ENCODE peak calls at places on chromosomes 1 and 21, in eight cellular contexts. M is lung, D is heart right ventricle, W is aorta, P is lower lobe of right lung, Q is ovary, O is IMR-90, C is cardiac muscle cell. H is an unnamed sample.

GRCh38 chr1:109975718-109976117 is 8.8 kb upstream of the AHCYL1 start:
- DNase-seq in M (no peak), D (no peak), W (no peak), P (no peak), Q (no peak), O (peak; percentile 85), C (peak; percentile 94), H (no peak)

GRCh38 chr1:69284508-69284907 is 283.2 kb upstream of the LRRC7 start:
- DNase-seq in M (no peak), D (no peak), W (no peak), P (no peak), Q (no peak), O (no peak), C (no peak), H (no peak)

GRCh38 chr1:64111787-64112186 is 91.6 kb upstream of the UBE2U start:
- DNase-seq in M (no peak), D (no peak), W (no peak), P (no peak), Q (no peak), O (no peak), C (no peak), H (no peak)

GRCh38 chr1:172638885-172639831 is 19.7 kb upstream of the FASLG start:
- DNase-seq in M (no peak), D (no peak), W (no peak), P (no peak), Q (no peak), O (peak; percentile 99), C (peak; percentile 70), H (peak; percentile 80)

GRCh38 chr1:109186704-109187071 is 27.0 kb upstream of the SARS1 start:
- DNase-seq in M (peak; percentile 62), D (peak; percentile 35), W (no peak), P (peak; percentile 56), Q (peak; percentile 79), O (peak; percentile 38), C (no peak), H (no peak)

GRCh38 chr1:43969746-43970466 is at the start of gene DPH2:
- DNase-seq in M (peak; percentile 99), D (peak; percentile 96), W (peak; percentile 99), P (peak; percentile 98), Q (peak; percentile 97), O (peak; percentile 97), C (peak; percentile 98), H (peak; percentile 91)

GRCh38 chr1:198465201-198466144 is 75.0 kb downstream of the ATP6V1G3 start:
- DNase-seq in M (no peak), D (no peak), W (no peak), P (no peak), Q (no peak), O (peak; percentile 70), C (peak; percentile 74), H (peak; percentile 41)

GRCh38 chr1:159598196-159598595 is 10.6 kb downstream of the APCS start:
- DNase-seq in M (no peak), D (no peak), W (no peak), P (no peak), Q (no peak), O (peak; percentile 85), C (peak; percentile 90), H (peak; percentile 53)

GRCh38 chr21:44625756-44626155 is 1.1 kb upstream of the KRTAP10-9 start:
- DNase-seq in M (no peak), D (no peak), W (no peak), P (no peak), Q (no peak), O (no peak), C (no peak), H (no peak)

GRCh38 chr1:15033264-15033663 is 120.3 kb upstream of the TMEM51 start:
- DNase-seq in M (no peak), D (no peak), W (no peak), P (no peak), Q (no peak), O (peak; percentile 87), C (peak; percentile 76), H (peak; percentile 73)

GRCh38 chr21:43825936-43826622 is 36.7 kb downstream of the RRP1 start:
- DNase-seq in M (no peak), D (no peak), W (peak; percentile 44), P (peak; percentile 57), Q (no peak), O (no peak), C (no peak), H (no peak)

GRCh38 chr1:103180660-103181059 is 72.3 kb upstream of the COL11A1 start:
- DNase-seq in M (no peak), D (no peak), W (no peak), P (no peak), Q (no peak), O (peak; percentile 72), C (peak; percentile 22), H (peak; percentile 33)

DNA sequence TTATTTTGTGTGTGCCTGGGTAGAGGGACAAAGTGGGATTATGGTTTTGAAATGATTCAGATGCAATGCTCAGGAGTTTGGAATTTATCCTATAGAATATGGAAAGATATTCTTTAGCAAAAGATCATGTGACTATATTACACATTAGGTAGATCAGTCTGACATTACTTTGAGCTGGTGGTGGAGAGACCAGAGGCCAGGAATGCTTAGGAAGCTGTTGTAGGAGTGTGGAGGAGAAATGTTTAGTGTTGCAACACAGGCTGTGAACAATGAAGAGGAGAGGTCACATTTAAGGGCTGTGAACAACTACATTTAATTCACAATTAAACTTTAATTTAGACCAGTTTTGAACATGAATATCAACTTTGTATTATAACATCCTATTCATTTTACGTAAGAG is 45.3 kb upstream of the PODN start:
- DNase-seq in M (no peak), D (no peak), W (no peak), P (no peak), Q (no peak), O (peak; percentile 41), C (peak; percentile 75), H (no peak)
- H3K4me3 ChIP-seq in M (no peak overlapping the region), D (no peak overlapping the region), W (no peak overlapping the region), P (no peak overlapping the region), Q (no peak overlapping the region), O (no peak overlapping the region), C (peak overlapping the region; percentile 75), H (peak overlapping the region; percentile 69)

DNA sequence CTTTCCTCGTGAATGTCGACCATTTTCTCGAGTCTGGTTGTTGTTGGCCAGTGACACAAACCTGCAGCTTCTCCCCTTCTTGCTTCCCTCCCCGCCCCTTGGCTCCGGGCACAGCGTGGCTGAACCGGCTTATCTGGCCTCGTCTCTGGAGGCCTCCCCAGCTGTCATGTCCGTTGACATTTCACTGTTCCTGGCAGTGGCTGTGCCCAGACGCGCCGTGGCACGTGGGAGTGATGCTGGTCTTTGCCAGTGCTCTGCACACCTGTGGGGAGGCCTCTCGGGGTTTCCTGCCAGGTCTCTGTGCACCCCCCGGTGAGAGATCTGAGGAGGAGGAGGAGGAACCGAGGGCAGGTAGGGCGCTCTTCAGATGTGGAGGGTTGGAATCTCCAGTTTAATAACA is 23.7 kb downstream of the SKI start:
- DNase-seq in M (no peak), D (peak; percentile 80), W (no peak), P (peak; percentile 52), Q (no peak), O (no peak), C (peak; percentile 38), H (no peak)
- H3K27ac ChIP-seq in M (no peak overlapping the region), D (no peak overlapping the region), W (no peak overlapping the region), P (no peak overlapping the region), Q (no peak overlapping the region), O (no peak overlapping the region), C (no peak overlapping the region), H (no peak overlapping the region)

DNA sequence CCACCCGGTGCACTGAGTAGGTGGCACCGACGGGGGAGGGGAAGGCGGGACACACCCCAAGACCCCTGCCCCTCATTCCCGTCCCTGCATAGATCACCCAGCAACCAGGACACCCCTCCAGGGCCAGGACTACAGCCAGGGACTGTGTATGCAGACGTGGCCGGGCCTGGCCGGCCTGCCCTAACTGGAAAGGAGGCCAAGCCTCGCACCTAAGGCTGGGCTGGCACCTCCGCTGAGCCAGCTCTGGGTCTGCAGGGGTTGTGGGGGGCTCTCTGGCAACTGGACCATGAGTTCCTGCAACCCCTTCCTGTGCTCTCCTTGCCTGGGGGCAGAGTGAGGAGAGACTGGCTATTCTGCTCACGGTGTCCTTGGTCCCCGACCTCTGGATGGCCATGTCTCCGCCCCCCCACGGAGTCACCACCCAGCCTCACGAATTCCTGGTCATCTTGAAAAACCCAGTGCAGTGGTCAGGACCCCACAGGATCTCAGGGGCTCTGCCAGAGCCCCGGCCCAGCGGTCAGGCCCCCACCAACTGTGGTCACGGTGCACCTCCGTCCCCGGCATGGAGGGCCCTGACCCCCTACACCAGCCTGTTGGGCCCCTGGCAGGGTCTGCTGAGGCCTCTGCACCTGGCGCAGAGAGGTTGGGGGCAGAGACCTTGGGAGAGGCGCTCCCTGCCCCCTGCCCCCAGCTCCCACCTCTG is 1.1 kb upstream of the FNDC10 start:
- DNase-seq in M (no peak), D (no peak), W (no peak), P (no peak), Q (no peak), O (no peak), C (no peak), H (no peak)
- H3K4me3 ChIP-seq in M (no peak overlapping the region), D (no peak overlapping the region), W (no peak overlapping the region), P (peak overlapping the region; percentile 54), Q (no peak overlapping the region), O (no peak overlapping the region), C (peak overlapping the region; percentile 47), H (peak overlapping the region; percentile 55)

DNA sequence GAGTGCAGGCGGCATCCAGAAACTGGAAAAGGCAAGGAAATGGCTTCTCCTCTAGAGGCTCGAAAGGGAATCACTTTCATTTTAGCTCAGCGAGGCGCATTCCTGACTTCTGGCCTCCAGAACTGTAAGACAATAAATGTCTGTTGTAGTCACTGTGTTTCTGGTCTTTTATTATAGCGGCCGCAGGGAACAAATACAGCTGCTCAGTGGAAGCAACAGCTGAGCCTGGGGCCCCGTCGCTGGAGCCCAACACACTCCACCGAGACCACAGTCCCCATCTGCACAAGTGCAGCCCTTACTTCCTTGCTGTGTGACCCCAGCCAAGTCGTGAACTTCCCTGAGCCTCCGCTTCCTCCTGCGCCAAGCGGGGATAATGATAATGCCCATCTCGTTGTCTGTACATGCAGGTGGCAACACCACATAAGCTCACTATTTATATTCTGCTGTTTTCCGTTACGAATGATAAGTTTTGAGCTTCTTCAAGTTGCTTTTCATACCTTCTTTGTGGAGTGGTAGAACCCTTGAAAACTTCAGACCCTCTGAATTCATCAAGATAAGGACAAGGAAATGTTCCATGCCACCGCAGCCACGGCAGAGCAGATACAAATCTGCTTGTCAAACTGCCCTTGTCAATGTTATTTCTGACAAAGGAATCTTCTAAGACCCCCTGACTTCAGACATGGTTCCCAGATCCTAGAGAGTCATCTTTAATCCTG is 3.2 kb upstream of the LAPTM5 start:
- DNase-seq in M (no peak), D (no peak), W (no peak), P (no peak), Q (no peak), O (no peak), C (no peak), H (no peak)
- H3K27ac ChIP-seq in M (no peak overlapping the region), D (no peak overlapping the region), W (no peak overlapping the region), P (no peak overlapping the region), Q (no peak overlapping the region), O (no peak overlapping the region), C (no peak overlapping the region), H (no peak overlapping the region)